ENCODE peak calls at places on chromosomes 4 and X, in eight cellular contexts. H, M, Z, A, L, I, J and N are unnamed samples.

GRCh38 chr4:31390849-31391248 is 670.7 kb downstream of the PCDH7 start:
- DNase-seq in H (no peak), M (no peak), Z (no peak), A (no peak), L (no peak), I (no peak), J (no peak), N (no peak)

GRCh38 chrX:23752740-23753435 is 9.8 kb upstream of the ACOT9 start:
- DNase-seq in H (no peak), M (no peak), Z (peak; percentile 8), A (no peak), L (no peak), I (no peak), J (peak; percentile 83), N (no peak)

GRCh38 chr4:112327950-112328349 is 30.8 kb downstream of the ALPK1 start:
- DNase-seq in H (no peak), M (no peak), Z (peak; percentile 38), A (no peak), L (no peak), I (peak; percentile 45), J (peak; percentile 70), N (no peak)

GRCh38 chr4:10115271-10115656 is 1.3 kb downstream of the WDR1 start:
- DNase-seq in H (no peak), M (no peak), Z (peak; percentile 18), A (no peak), L (no peak), I (peak; percentile 45), J (peak; percentile 85), N (no peak)

GRCh38 chr4:53861856-53862610 is 202.4 kb downstream of the CHIC2 start:
- DNase-seq in H (no peak), M (no peak), Z (peak; percentile 14), A (no peak), L (peak; percentile 38), I (peak; percentile 67), J (peak; percentile 97), N (peak; percentile 85)

GRCh38 chr4:185363251-185363650 is 32.5 kb downstream of the LRP2BP start:
- DNase-seq in H (no peak), M (no peak), Z (no peak), A (no peak), L (no peak), I (no peak), J (no peak), N (no peak)

GRCh38 chr4:164039482-164039881 is 545.0 kb downstream of the TMA16 start:
- DNase-seq in H (no peak), M (no peak), Z (no peak), A (no peak), L (no peak), I (no peak), J (no peak), N (no peak)

GRCh38 chr4:75547647-75548387 is 8.0 kb upstream of the ODAPH start:
- DNase-seq in H (no peak), M (peak; percentile 70), Z (no peak), A (no peak), L (peak; percentile 35), I (no peak), J (peak; percentile 20), N (peak; percentile 75)

GRCh38 chrX:129496625-129497024 is 26.7 kb downstream of the SMARCA1 start:
- DNase-seq in H (no peak), M (no peak), Z (peak; percentile 1), A (no peak), L (no peak), I (no peak), J (peak; percentile 53), N (no peak)

GRCh38 chrX:110847334-110847733 is 51.7 kb upstream of the CHRDL1 start:
- DNase-seq in H (no peak), M (no peak), Z (peak; percentile 21), A (peak; percentile 33), L (no peak), I (peak; percentile 44), J (peak; percentile 55), N (no peak)

GRCh38 chr4:156970501-156971167 is 965 bp downstream of the PDGFC start:
- DNase-seq in H (no peak), M (peak; percentile 80), Z (peak; percentile 76), A (peak; percentile 42), L (peak; percentile 59), I (peak; percentile 70), J (peak; percentile 91), N (peak; percentile 87)

GRCh38 chrX:2707334-2707760 is 16.3 kb downstream of the CD99 start:
- DNase-seq in H (peak; percentile 47), M (no peak), Z (peak; percentile 89), A (peak; percentile 83), L (peak; percentile 11), I (peak; percentile 98), J (peak; percentile 98), N (peak; percentile 76)

GRCh38 chrX:27680726-27681125 is 90.6 kb downstream of the DCAF8L2 start:
- DNase-seq in H (no peak), M (no peak), Z (no peak), A (no peak), L (no peak), I (peak; percentile 5), J (peak; percentile 0), N (no peak)

GRCh38 chr4:141922224-141922623 is 285.8 kb downstream of the IL15 start:
- DNase-seq in H (no peak), M (no peak), Z (no peak), A (no peak), L (no peak), I (peak; percentile 43), J (peak; percentile 26), N (no peak)

GRCh38 chr4:176437756-176438155 is 118.0 kb downstream of the SPCS3 start:
- DNase-seq in H (no peak), M (no peak), Z (no peak), A (no peak), L (no peak), I (peak; percentile 62), J (no peak), N (no peak)

DNA sequence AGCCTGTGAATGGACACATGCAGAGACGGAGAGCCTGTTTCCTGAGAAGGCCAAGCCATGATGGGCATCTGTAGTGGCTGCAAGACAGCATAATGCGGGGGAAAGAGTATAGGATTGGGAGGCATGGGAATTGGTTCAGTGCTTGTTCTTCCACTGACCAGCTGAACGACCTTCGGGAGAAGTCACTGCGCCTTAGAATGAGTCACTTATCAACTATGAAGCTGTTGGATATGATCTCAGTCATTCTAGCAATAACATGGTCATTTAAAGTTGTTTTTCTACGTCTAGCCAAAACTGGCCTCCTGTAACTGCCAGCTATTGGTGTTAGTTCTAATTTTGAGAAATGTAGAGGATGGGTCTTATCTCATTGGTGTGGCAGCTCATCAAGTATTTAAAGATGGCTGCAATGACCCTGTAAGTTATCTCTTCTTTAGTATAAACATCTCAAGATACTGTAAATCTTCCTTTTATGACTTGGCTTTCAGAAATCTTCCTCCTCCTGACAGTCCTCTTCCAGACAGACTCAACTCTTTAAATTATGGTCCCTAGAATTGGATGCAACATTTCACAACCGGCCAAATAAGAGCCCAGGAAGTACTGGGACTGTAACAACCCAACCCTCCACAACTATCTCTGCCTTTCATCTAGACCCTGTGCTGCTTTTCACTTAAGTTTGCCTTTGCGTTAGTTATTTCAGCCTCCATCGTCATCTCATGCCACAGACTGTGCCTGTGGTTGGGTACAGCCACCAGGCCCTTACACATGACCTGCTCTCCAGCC is 243.3 kb downstream of the CBR4 start:
- DNase-seq in H (no peak), M (no peak), Z (peak; percentile 55), A (no peak), L (no peak), I (no peak), J (peak; percentile 64), N (no peak)
- H3K4me1 ChIP-seq in H (no peaks in the 10 kb centered on the region), M (peaks cover 53% of the 10 kb centered on the region), Z (peaks cover 35% of the 10 kb centered on the region), A (peaks cover 47% of the 10 kb centered on the region), L (peaks cover 1% of the 10 kb centered on the region), I (peaks cover 27% of the 10 kb centered on the region), J (peaks cover 25% of the 10 kb centered on the region), N (peaks cover 32% of the 10 kb centered on the region)

GRCh38 chrX:65702956-65703355 is 35.5 kb downstream of the MSN start:
- DNase-seq in H (no peak), M (no peak), Z (no peak), A (no peak), L (no peak), I (no peak), J (no peak), N (no peak)

GRCh38 chrX:65695849-65696248 is 28.4 kb downstream of the MSN start:
- DNase-seq in H (no peak), M (no peak), Z (no peak), A (no peak), L (no peak), I (no peak), J (no peak), N (no peak)

GRCh38 chrX:65697173-65697572 is 29.7 kb downstream of the MSN start:
- DNase-seq in H (no peak), M (no peak), Z (peak; percentile 18), A (no peak), L (no peak), I (no peak), J (peak; percentile 80), N (no peak)

GRCh38 chrX:65696613-65697012 is 29.2 kb downstream of the MSN start:
- DNase-seq in H (no peak), M (no peak), Z (no peak), A (no peak), L (no peak), I (no peak), J (no peak), N (no peak)

GRCh38 chrX:65697915-65698796 is 30.7 kb downstream of the MSN start:
- DNase-seq in H (peak; percentile 43), M (peak; percentile 69), Z (no peak), A (no peak), L (no peak), I (no peak), J (peak; percentile 40), N (no peak)
- H3K27ac ChIP-seq in H (peak overlapping the region; percentile 38), M (peak overlapping the region; percentile 44), Z (peak overlapping the region; percentile 29), A (no peak overlapping the region), L (no peak overlapping the region), I (peak overlapping the region; percentile 70), J (peak overlapping the region; percentile 89), N (peak overlapping the region; percentile 56)

GRCh38 chr4:1206299-1207156 is 34.1 kb upstream of the SPON2 start:
- DNase-seq in H (no peak), M (peak; percentile 53), Z (no peak), A (no peak), L (no peak), I (no peak), J (no peak), N (peak; percentile 61)
- H3K4me1 ChIP-seq in H (peaks cover 30% of the 10 kb centered on the region), M (peaks cover 53% of the 10 kb centered on the region), Z (no peaks in the 10 kb centered on the region), A (no peaks in the 10 kb centered on the region), L (peaks cover 33% of the 10 kb centered on the region), I (no peaks in the 10 kb centered on the region), J (peaks cover 15% of the 10 kb centered on the region), N (peaks cover 62% of the 10 kb centered on the region)

GRCh38 chrX:19990519-19991349 is at the start of gene BCLAF3:
- DNase-seq in H (peak; percentile 82), M (peak; percentile 95), Z (peak; percentile 83), A (peak; percentile 85), L (peak; percentile 85), I (peak; percentile 79), J (peak; percentile 91), N (peak; percentile 93)

GRCh38 chrX:19987856-19988255 is 3.0 kb downstream of the BCLAF3 start:
- DNase-seq in H (no peak), M (no peak), Z (no peak), A (no peak), L (no peak), I (no peak), J (no peak), N (no peak)

GRCh38 chrX:19986531-19986930 is 4.3 kb downstream of the BCLAF3 start:
- DNase-seq in H (no peak), M (no peak), Z (no peak), A (no peak), L (no peak), I (no peak), J (no peak), N (no peak)

GRCh38 chrX:19991350-19991718 is 473 bp upstream of the BCLAF3 start:
- DNase-seq in H (no peak), M (no peak), Z (no peak), A (no peak), L (no peak), I (no peak), J (no peak), N (no peak)

GRCh38 chrX:19990225-19990518 is 689 bp downstream of the BCLAF3 start:
- DNase-seq in H (no peak), M (no peak), Z (no peak), A (peak; percentile 10), L (no peak), I (peak; percentile 16), J (peak; percentile 35), N (no peak)
- H3K27ac ChIP-seq in H (peak overlapping the region; percentile 48), M (peak overlapping the region; percentile 66), Z (no peak overlapping the region), A (peak overlapping the region; percentile 90), L (peak overlapping the region; percentile 47), I (no peak overlapping the region), J (peak overlapping the region; percentile 15), N (peak overlapping the region; percentile 77)